ENCODE peak calls at places on chromosomes 5 and 9, in five cellular contexts. T is tibial artery; Y is ovary; X is left ventricle myocardium inferior; L is CD8-positive, alpha-beta T cell. H is an unnamed sample.

GRCh38 chr5:147382776-147383175 is 127.1 kb downstream of the DPYSL3 start:
- DNase-seq in T (no peak), Y (no peak), X (no peak), L (no peak), H (no peak)

GRCh38 chr5:106312360-106312759 is 1358.4 kb downstream of the EFNA5 start:
- DNase-seq in T (no peak), Y (no peak), X (no peak), L (no peak), H (no peak)

GRCh38 chr9:115973241-115973640 is 180.3 kb upstream of the PAPPA start:
- DNase-seq in T (no peak), Y (no peak), X (no peak), L (no peak), H (no peak)

GRCh38 chr9:107637421-107638420 is 148.2 kb upstream of the KLF4 start:
- DNase-seq in T (peak; percentile 98), Y (peak; percentile 94), X (peak; percentile 88), L (no peak), H (peak; percentile 84)

GRCh38 chr9:89421595-89421994 is 76.3 kb downstream of the SEMA4D start:
- DNase-seq in T (no peak), Y (no peak), X (no peak), L (no peak), H (peak; percentile 5)

GRCh38 chr5:149563461-149563860 is 12.2 kb upstream of the CSNK1A1 start:
- DNase-seq in T (no peak), Y (no peak), X (no peak), L (no peak), H (no peak)

GRCh38 chr5:54093081-54093492 is 217.3 kb downstream of the ARL15 start:
- DNase-seq in T (no peak), Y (no peak), X (no peak), L (no peak), H (no peak)

GRCh38 chr5:151283120-151283825 is 20.3 kb downstream of the SLC36A3 start:
- DNase-seq in T (no peak), Y (no peak), X (no peak), L (no peak), H (no peak)

GRCh38 chr5:116320486-116320885 is 235.7 kb downstream of the COMMD10 start:
- DNase-seq in T (no peak), Y (no peak), X (no peak), L (no peak), H (no peak)

GRCh38 chr9:87276327-87276841 is 221.3 kb upstream of the DAPK1 start:
- DNase-seq in T (no peak), Y (no peak), X (no peak), L (no peak), H (no peak)

GRCh38 chr9:107227696-107228258 is 55.3 kb upstream of the RAD23B start:
- DNase-seq in T (no peak), Y (no peak), X (no peak), L (no peak), H (no peak)

GRCh38 chr5:159286420-159287035 is 23.4 kb downstream of the UBLCP1 start:
- DNase-seq in T (no peak), Y (no peak), X (no peak), L (no peak), H (no peak)

GRCh38 chr5:140633081-140633471 is at the start of gene CD14:
- DNase-seq in T (peak; percentile 63), Y (no peak), X (peak; percentile 44), L (no peak), H (peak; percentile 76)

GRCh38 chr9:126607731-126608130 is 6.0 kb upstream of the LMX1B start:
- DNase-seq in T (no peak), Y (no peak), X (no peak), L (no peak), H (no peak)

GRCh38 chr5:113788141-113788540 is 274.6 kb downstream of the YTHDC2 start:
- DNase-seq in T (no peak), Y (no peak), X (no peak), L (no peak), H (no peak)

GRCh38 chr5:137753227-137753985 is 757 bp downstream of the HNRNPA0 start:
- DNase-seq in T (peak; percentile 44), Y (peak; percentile 76), X (peak; percentile 58), L (no peak), H (peak; percentile 56)

GRCh38 chr9:134378901-134379338 is 52.7 kb downstream of the RXRA start:
- DNase-seq in T (no peak), Y (peak; percentile 64), X (peak; percentile 70), L (no peak), H (peak; percentile 75)

GRCh38 chr5:141654298-141654697 is 3.1 kb upstream of the FCHSD1 start:
- DNase-seq in T (no peak), Y (no peak), X (no peak), L (no peak), H (no peak)

GRCh38 chr5:98218838-98219237 is 554.6 kb upstream of the RGMB start:
- DNase-seq in T (no peak), Y (no peak), X (no peak), L (no peak), H (no peak)

GRCh38 chr9:136512651-136513066 is 29.8 kb upstream of the SEC16A start:
- DNase-seq in T (no peak), Y (no peak), X (peak; percentile 45), L (no peak), H (peak; percentile 67)

DNA sequence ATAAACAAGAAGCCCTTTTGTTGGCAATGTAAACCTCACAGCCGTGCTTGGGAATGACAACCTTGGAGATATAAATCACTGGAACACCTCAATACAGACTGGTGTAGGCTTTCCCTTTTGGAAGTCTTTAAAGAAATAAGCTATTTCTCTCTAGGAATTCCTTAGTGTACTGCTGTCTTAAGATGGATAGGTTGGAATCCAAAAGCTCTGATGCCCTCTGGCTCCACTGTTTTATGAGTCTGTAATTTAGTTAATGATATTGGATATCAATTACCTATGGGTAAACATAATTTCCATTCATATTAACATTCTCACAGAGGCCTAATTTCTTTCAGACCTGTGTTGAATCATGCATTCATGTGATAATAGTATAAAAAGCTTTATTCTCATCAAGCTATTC is 435.9 kb upstream of the MPDZ start:
- DNase-seq in T (no peak), Y (no peak), X (no peak), L (no peak), H (no peak)
- TF ChIP-seq CTCF in T (no peak), Y (no peak), X (no peak), L (no peak), H (no peak)

DNA sequence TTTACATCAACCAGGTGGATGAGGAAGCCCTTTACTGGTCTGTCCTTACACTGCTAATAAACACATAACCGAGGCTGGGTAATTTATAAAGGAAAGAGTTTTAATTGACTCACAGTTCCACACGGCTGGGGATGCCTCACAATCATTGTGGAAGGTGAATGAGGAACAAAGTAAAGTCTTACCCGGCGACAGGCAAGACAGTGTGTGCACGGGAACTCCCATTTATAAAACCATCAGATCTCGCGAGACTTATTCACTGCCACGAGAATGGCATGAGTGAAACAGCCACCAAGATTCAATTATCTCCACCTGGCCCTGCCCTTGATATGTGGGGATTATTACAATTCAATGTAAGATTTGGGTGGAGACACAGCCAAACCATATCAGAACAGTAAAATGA is 67.3 kb upstream of the GRAMD2B start:
- DNase-seq in T (no peak), Y (no peak), X (no peak), L (no peak), H (no peak)
- H3K4me1 ChIP-seq in T (peaks cover 12% of the 10 kb centered on the region), Y (peaks cover 1% of the 10 kb centered on the region), X (peaks cover 7% of the 10 kb centered on the region), L (peaks cover 13% of the 10 kb centered on the region), H (peaks cover 5% of the 10 kb centered on the region)

GRCh38 chr5:68352166-68352565 is 136.6 kb downstream of the PIK3R1 start:
- DNase-seq in T (no peak), Y (no peak), X (no peak), L (no peak), H (no peak)

GRCh38 chr5:68356216-68356615 is 140.7 kb downstream of the PIK3R1 start:
- DNase-seq in T (no peak), Y (no peak), X (no peak), L (no peak), H (no peak)

GRCh38 chr5:68354315-68354714 is 138.8 kb downstream of the PIK3R1 start:
- DNase-seq in T (no peak), Y (no peak), X (no peak), L (no peak), H (no peak)

GRCh38 chr5:68356623-68357022 is 141.1 kb downstream of the PIK3R1 start:
- DNase-seq in T (no peak), Y (no peak), X (no peak), L (no peak), H (no peak)

DNA sequence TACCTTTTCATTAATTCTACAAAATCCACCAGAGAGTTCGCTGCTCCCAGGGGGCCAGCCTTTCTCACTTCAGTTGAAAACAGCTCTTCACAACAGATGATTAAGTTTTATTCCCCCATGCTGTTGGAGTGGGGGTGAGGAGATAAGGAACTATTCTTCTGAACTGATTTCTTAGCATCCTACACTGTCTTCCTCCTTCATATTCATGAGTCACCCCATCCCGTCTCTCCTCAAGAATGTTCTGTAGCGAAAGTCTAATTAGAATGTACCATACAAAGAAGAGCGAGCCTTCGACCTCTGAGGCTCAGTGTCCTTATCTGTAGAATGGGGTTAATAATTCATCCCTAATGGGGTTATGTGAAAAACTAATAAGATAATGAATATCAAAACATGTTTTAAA is 138.1 kb downstream of the PIK3R1 start:
- DNase-seq in T (no peak), Y (no peak), X (no peak), L (no peak), H (no peak)
- H3K4me3 ChIP-seq in T (no peak overlapping the region), Y (no peak overlapping the region), X (no peak overlapping the region), L (no peak overlapping the region), H (no peak overlapping the region)

GRCh38 chr5:175558801-175559480 is 80.6 kb downstream of the SFXN1 start:
- DNase-seq in T (no peak), Y (no peak), X (no peak), L (no peak), H (no peak)
- TF ChIP-seq CTCF in T (no peak), Y (no peak), X (no peak), L (no peak), H (no peak)

GRCh38 chr9:124769451-124770358 is 1.4 kb downstream of the NR6A1 start:
- DNase-seq in T (no peak), Y (peak; percentile 63), X (no peak), L (no peak), H (peak; percentile 79)
- H3K4me1 ChIP-seq in T (peaks cover 25% of the 10 kb centered on the region), Y (no peaks in the 10 kb centered on the region), X (peaks cover 37% of the 10 kb centered on the region), L (peaks cover 21% of the 10 kb centered on the region), H (peaks cover 19% of the 10 kb centered on the region)

DNA sequence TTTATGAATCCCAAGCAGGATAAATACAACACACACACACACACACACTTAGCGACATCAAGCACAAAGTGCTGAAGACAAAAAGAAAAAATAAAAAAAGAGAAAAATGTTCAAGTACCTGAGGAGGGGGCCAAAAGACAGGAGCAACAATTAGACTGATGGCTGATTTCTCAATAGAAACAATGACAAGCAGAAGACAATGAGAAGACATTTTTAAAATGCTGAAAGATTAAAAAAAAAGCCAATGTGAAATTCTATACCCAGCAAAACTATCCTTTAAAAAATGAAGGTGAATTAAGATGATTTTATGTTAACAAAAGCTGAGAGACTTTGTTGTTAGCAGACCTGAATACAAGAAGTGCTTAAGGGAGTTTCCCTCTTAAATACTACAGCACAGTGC is 1.0 kb upstream of the RANBP17 start:
- DNase-seq in T (no peak), Y (no peak), X (no peak), L (no peak), H (no peak)
- H3K4me3 ChIP-seq in T (no peak overlapping the region), Y (no peak overlapping the region), X (no peak overlapping the region), L (no peak overlapping the region), H (no peak overlapping the region)

DNA sequence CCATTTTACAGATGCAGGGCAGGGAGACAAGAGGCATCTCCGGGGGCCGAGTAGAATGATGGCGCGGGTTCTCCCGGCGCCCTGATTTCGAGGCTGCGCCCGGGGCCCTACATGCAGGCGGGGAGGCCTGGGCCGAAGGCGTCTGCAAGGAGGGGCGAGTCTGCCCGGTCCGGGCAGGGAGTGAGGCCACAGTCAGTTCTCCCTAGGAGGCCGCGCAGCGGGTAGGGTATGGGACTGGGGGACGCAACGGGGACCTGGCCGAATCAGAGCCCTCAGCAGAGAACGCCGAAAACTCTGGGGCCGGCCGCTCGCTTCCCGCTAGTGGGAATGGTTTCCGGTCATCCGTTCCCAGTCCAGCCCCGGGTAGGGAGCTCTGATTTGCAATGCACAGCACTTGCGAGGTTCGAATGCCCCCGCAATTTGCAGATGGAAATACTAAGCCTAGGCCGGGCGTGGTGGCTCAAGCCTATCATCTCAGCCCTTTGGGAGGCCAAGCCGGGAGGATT is 6.4 kb downstream of the TLX3 start:
- DNase-seq in T (no peak), Y (no peak), X (no peak), L (no peak), H (no peak)
- TF ChIP-seq CTCF in T (no peak), Y (no peak), X (no peak), L (no peak), H (no peak)

H was measured in mucosa of descending colon.